ENCODE peak calls at places on chromosome 2, in five cellular contexts. E is astrocyte of the hippocampus, F is sciatic nerve, N is H4, A is fibroblast of pulmonary artery. C is an unnamed sample.

GRCh38 chr2:191217580-191217979 is 27.6 kb upstream of the MYO1B start:
- DNase-seq in E (peak; percentile 59), F (no peak), A (peak; percentile 68), N (peak; percentile 89), C (no peak)

GRCh38 chr2:181070834-181071200 is 90.4 kb downstream of the UBE2E3 start:
- DNase-seq in F (no peak), E (no peak), N (no peak), A (no peak), C (no peak)

GRCh38 chr2:221673248-221673647 is 101.1 kb upstream of the EPHA4 start:
- DNase-seq in E (no peak), A (no peak), N (no peak), F (no peak), C (no peak)

GRCh38 chr2:85954918-85955420 is 66.2 kb upstream of the ST3GAL5 start:
- DNase-seq in N (no peak), F (no peak), A (no peak), E (no peak), C (no peak)

GRCh38 chr2:151153601-151154000 is 108.1 kb downstream of the RBM43 start:
- DNase-seq in F (no peak), N (no peak), E (no peak), A (no peak), C (no peak)

GRCh38 chr2:62202019-62202722 is 6.3 kb downstream of the B3GNT2 start:
- DNase-seq in N (no peak), E (no peak), F (no peak), A (no peak), C (no peak)

GRCh38 chr2:160464996-160465395 is 28.6 kb downstream of the RBMS1 start:
- DNase-seq in E (no peak), A (peak; percentile 32), N (no peak), F (no peak), C (no peak)

GRCh38 chr2:236714061-236714460 is 144.4 kb downstream of the ACKR3 start:
- DNase-seq in E (peak; percentile 83), F (no peak), A (no peak), N (peak; percentile 27), C (no peak)

GRCh38 chr2:151258121-151258520 is 3.5 kb downstream of the RBM43 start:
- DNase-seq in F (no peak), A (peak; percentile 76), E (peak; percentile 81), N (peak; percentile 76), C (peak; percentile 37)